ENCODE peak calls at places on chromosomes 2 and 18, in four cellular contexts. M is HL-60, E is K562, V is GM12878. D is an unnamed sample.

GRCh38 chr2:63741884-63742583 is 99.7 kb upstream of the UGP2 start:
- DNase-seq in E (no peak), M (no peak), V (no peak), D (no peak)

GRCh38 chr2:231935207-231935524 is 9.0 kb upstream of the NPPC start:
- DNase-seq in E (no peak), M (no peak), V (no peak), D (no peak)

GRCh38 chr2:45652090-45653050 is 895 bp downstream of the PRKCE start:
- DNase-seq in E (no peak), V (no peak), M (no peak), D (no peak)

GRCh38 chr2:138269726-138270125 is 231.8 kb upstream of the SPOPL start:
- DNase-seq in V (no peak), E (no peak), M (no peak), D (no peak)

GRCh38 chr18:70181015-70181414 is 24.5 kb downstream of the RTTN start:
- DNase-seq in E (no peak), V (no peak), M (no peak), D (no peak)

GRCh38 chr2:173151671-173152398 is 76.2 kb downstream of the MAP3K20 start:
- DNase-seq in E (no peak), M (no peak), V (no peak), D (no peak)

GRCh38 chr18:77201508-77201907 is 48.1 kb upstream of the GALR1 start:
- DNase-seq in E (no peak), M (no peak), V (no peak), D (no peak)

GRCh38 chr2:119548516-119549120 is 4.4 kb downstream of the CFAP221 start:
- DNase-seq in M (no peak), E (no peak), V (no peak), D (no peak)

GRCh38 chr2:5692561-5693287 is 540 bp downstream of the SOX11 start:
- DNase-seq in E (no peak), V (no peak), M (no peak), D (no peak)
- TF ChIP-seq POLR2AphosphoS5 in E (no peak), V (no peak), M (no peak), D (no peak)

DNA sequence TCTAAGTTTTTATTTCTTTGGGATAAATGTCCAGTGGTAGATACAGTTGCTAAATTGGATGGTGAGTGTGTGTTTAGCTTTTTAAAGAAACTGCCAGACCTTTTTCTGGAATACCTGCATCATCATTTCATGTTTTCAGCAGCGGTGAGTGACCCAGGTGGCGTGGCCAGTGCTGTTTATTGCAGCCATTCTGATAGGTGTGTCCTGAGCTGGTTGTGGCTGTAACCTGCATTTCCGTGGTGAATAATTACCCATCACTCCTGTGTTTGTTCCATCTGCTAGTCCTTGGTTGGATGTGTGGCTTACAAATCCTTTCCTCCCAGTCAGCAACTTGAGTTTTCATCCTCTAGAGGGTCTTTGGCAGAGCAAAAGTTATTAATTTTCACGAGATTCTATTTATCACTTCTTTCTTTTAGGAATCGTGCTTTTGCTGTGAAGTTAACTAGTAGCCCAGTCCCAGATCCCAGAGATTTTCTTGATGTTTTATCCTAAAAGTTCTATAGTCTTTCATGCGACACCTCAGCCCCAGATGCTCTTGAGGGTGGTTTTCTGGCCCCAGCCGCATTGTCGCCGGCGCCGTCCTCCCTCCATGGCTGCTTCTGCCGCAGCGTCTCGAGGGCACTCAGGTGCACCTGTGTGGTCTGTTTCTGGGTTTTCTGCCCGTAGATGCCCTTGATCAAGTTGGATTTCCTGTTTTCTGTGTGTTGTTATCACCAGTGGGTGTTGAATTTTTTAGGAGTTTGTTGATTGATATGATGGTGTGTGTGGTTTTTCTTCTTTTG is 44.9 kb downstream of the CTDP1 start:
- DNase-seq in V (no peak), E (no peak), M (no peak), D (no peak)
- TF ChIP-seq SPI1 in V (no peak), E (no peak), M (no peak), D (no peak)

DNA sequence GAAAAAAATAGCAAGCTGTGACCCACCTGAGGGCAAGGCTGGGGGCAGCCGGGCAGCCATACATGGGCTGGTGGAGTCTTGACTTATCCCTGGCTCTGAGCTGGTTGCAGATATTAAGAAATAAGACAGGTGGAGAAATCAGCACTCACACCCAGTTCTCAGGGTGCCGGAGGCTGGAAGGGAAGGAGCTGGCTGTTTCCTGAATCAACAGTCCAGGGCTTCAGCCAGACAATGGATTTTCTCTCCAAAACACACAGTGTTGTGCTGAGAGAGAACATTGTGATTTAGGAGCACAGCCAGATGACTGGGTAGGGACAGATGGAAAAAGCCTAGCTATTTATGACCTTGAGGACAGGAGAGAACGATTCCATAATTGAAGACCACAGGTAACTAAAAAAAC is 208.8 kb downstream of the LDLRAD4 start:
- DNase-seq in M (no peak), V (no peak), E (no peak), D (no peak)
- TF ChIP-seq POLR2AphosphoS5 in M (no peak), V (no peak), E (no peak), D (no peak)

GRCh38 chr2:166375736-166376487 is at the start of gene SCN9A:
- DNase-seq in M (no peak), E (peak; percentile 90), V (no peak), D (no peak)
- TF ChIP-seq SPI1 in M (no peak), E (no peak), V (no peak), D (no peak)

DNA sequence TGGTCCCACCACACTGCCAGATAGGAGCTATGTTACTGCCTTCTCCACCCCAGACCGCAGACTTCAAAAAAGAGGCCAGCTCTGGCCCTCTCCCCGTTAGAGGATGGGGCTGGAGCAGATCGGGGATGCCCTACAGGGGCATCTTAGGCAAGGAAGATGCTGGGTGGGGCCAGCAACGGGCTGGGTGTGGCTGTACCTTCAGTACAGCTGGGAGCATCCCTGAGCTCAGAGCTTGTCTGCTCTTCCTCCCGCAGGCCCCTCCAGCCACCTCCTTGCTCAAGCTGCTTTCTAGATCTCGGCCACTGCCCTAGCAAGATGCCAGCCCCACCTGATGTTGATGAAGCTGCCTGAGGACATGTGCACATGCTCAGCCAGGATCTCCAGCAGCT is 9.8 kb downstream of the PTPRN start:
- DNase-seq in V (no peak), E (no peak), M (no peak), D (no peak)
- TF ChIP-seq POLR2AphosphoS5 in V (no peak), E (no peak), M (no peak), D (no peak)